ENCODE peak calls at places on chromosomes 16 and 17, in nine cellular contexts. B is D721Med; X is EL; L is renal cortical epithelial cell; Q is CD4-positive, CD25-positive, alpha-beta regulatory T cell; Z is hepatocyte; F is endodermal cell; W is stimulated activated CD4-positive, alpha-beta T cell treated with anti-CD3 and anti-CD28 coated beads, Interleukin-12 subunit alpha, Interleukin-12 subunit beta, amount 100 ng/mL, for 24 hours; I is activated CD4-positive, alpha-beta T cell treated with anti-CD3 and anti-CD28 coated beads, Interleukin-2, amount 50 U/mL, for 1 hour. C is an unnamed sample.

GRCh38 chr17:59838196-59838911 is 54.4 kb downstream of the TUBD1 start:
- DNase-seq in W (no peak), Z (peak; percentile 20), I (no peak), L (no peak), F (peak; percentile 74), X (no peak), Q (peak; percentile 49), B (no peak), C (no peak)

GRCh38 chr16:75023019-75023418 is 24.2 kb downstream of the ZNRF1 start:
- DNase-seq in Q (no peak), I (no peak), F (no peak), W (no peak), L (no peak), B (no peak), Z (no peak), X (peak; percentile 50), C (no peak)

GRCh38 chr17:40121886-40122465 is at the start of gene MSL1:
- DNase-seq in L (no peak), Q (peak; percentile 88), F (peak; percentile 95), X (peak; percentile 80), Z (peak; percentile 95), W (peak; percentile 68), I (peak; percentile 82), B (peak; percentile 89), C (peak; percentile 99)

GRCh38 chr16:1443403-1443973 is 868 bp downstream of the CCDC154 start:
- DNase-seq in F (no peak), W (no peak), B (no peak), I (no peak), L (no peak), X (no peak), Z (no peak), Q (no peak), C (no peak)

GRCh38 chr16:81094771-81095251 is 1.4 kb downstream of the GCSH start:
- DNase-seq in B (no peak), I (no peak), F (no peak), Q (no peak), Z (no peak), L (peak; percentile 35), X (peak; percentile 20), W (no peak), C (no peak)

GRCh38 chr16:31177136-31177535 is 2.8 kb upstream of the FUS start:
- DNase-seq in B (no peak), Z (no peak), W (no peak), Q (peak; percentile 65), L (peak; percentile 98), I (peak; percentile 45), X (peak; percentile 53), F (no peak), C (no peak)

GRCh38 chr16:31487720-31488629 is 5.1 kb downstream of the SLC5A2 start:
- DNase-seq in I (peak; percentile 74), W (peak; percentile 29), X (peak; percentile 51), Z (peak; percentile 82), Q (peak; percentile 79), B (peak; percentile 95), F (peak; percentile 89), L (no peak), C (peak; percentile 78)

GRCh38 chr17:44004761-44005526 is 522 bp downstream of the NAGS start:
- DNase-seq in Q (peak; percentile 22), F (peak; percentile 87), B (no peak), Z (peak; percentile 51), I (no peak), X (no peak), L (no peak), W (no peak), C (no peak)

GRCh38 chr17:47707056-47707791 is 13.3 kb downstream of the TBKBP1 start:
- DNase-seq in X (no peak), L (no peak), Q (no peak), I (no peak), B (no peak), W (no peak), F (no peak), Z (no peak), C (no peak)

GRCh38 chr17:4483012-4483840 is 15.5 kb upstream of the SPNS2 start:
- DNase-seq in Q (no peak), Z (peak; percentile 64), W (no peak), I (no peak), F (peak; percentile 88), B (no peak), X (peak; percentile 27), L (peak; percentile 91), C (no peak)

GRCh38 chr16:79519448-79519847 is 81.1 kb downstream of the MAF start:
- DNase-seq in B (no peak), F (no peak), Q (no peak), X (no peak), Z (no peak), L (no peak), W (no peak), I (no peak), C (no peak)

GRCh38 chr16:89958068-89958467 is 9.5 kb downstream of the DEF8 start:
- DNase-seq in F (peak; percentile 94), Z (no peak), I (no peak), L (no peak), Q (no peak), W (no peak), B (no peak), X (peak; percentile 31), C (no peak)

GRCh38 chr17:81512984-81513668 is 527 bp upstream of the ACTG1 start:
- DNase-seq in B (no peak), Q (peak; percentile 73), L (no peak), F (peak; percentile 95), I (peak; percentile 46), W (no peak), Z (peak; percentile 82), X (peak; percentile 72), C (peak; percentile 78)

GRCh38 chr17:81050645-81051625 is 16.0 kb downstream of the BAIAP2 start:
- DNase-seq in B (no peak), L (no peak), I (no peak), X (no peak), Q (no peak), Z (no peak), F (no peak), W (no peak), C (no peak)

GRCh38 chr17:1259910-1260389 is 10.3 kb upstream of the BHLHA9 start:
- DNase-seq in W (no peak), Q (no peak), F (no peak), L (no peak), Z (no peak), B (no peak), X (no peak), I (no peak), C (no peak)

GRCh38 chr16:49858200-49859129 is 2.6 kb upstream of the ZNF423 start:
- DNase-seq in I (no peak), X (peak; percentile 27), L (no peak), Q (no peak), F (peak; percentile 83), B (no peak), W (no peak), Z (peak; percentile 81), C (peak; percentile 34)

GRCh38 chr16:4580245-4580644 is 24.1 kb downstream of the C16orf96 start:
- DNase-seq in I (no peak), B (no peak), W (no peak), Q (no peak), F (no peak), X (peak; percentile 10), Z (no peak), L (peak; percentile 85), C (no peak)

GRCh38 chr16:68496689-68497088 is 42.4 kb upstream of the ZFP90 start:
- DNase-seq in W (no peak), Q (no peak), I (no peak), Z (no peak), F (no peak), X (no peak), L (peak; percentile 5), B (no peak), C (no peak)

GRCh38 chr17:12789075-12789975 is at the start of gene ARHGAP44:
- DNase-seq in Z (peak; percentile 85), X (peak; percentile 45), B (peak; percentile 45), Q (no peak), I (no peak), F (peak; percentile 97), L (peak; percentile 1), W (no peak), C (peak; percentile 60)

GRCh38 chr17:40178021-40178601 is 841 bp downstream of the RAPGEFL1 start:
- DNase-seq in B (no peak), Q (no peak), Z (no peak), X (no peak), W (no peak), I (no peak), L (no peak), F (peak; percentile 92), C (peak; percentile 38)

GRCh38 chr17:67474081-67474661 is 97.1 kb downstream of the PITPNC1 start:
- DNase-seq in F (peak; percentile 59), I (no peak), Z (no peak), Q (no peak), B (no peak), L (no peak), X (peak; percentile 58), W (no peak), C (no peak)

GRCh38 chr17:8894189-8894611 is 26.7 kb upstream of the PIK3R6 start:
- DNase-seq in I (no peak), X (no peak), Z (no peak), W (no peak), B (no peak), F (peak; percentile 86), Q (no peak), L (no peak), C (no peak)

GRCh38 chr16:67014641-67015315 is 14.2 kb upstream of the CBFB start:
- DNase-seq in Z (no peak), F (peak; percentile 46), W (no peak), X (no peak), B (no peak), I (no peak), Q (no peak), L (no peak), C (no peak)

GRCh38 chr16:87498324-87499188 is 5.7 kb upstream of the ZCCHC14 start:
- DNase-seq in Z (no peak), B (no peak), W (no peak), X (no peak), I (no peak), L (no peak), Q (no peak), F (no peak), C (no peak)

GRCh38 chr16:82583415-82583814 is 43.4 kb upstream of the CDH13 start:
- DNase-seq in Q (no peak), X (peak; percentile 14), Z (no peak), I (no peak), B (no peak), L (no peak), F (no peak), W (no peak), C (no peak)

GRCh38 chr17:40791116-40791515 is 8.6 kb downstream of the KRT28 start:
- DNase-seq in Z (no peak), I (no peak), Q (no peak), L (no peak), B (no peak), F (no peak), X (no peak), W (no peak), C (no peak)

GRCh38 chr17:41977991-41978390 is 11.4 kb downstream of the CNP start:
- DNase-seq in X (no peak), B (no peak), L (no peak), I (no peak), F (no peak), W (no peak), Q (no peak), Z (no peak), C (no peak)

C was measured in B cell.